ENCODE peak calls at places on chromosomes 7 and 10, in nine cellular contexts. K, O, P, J, Y, D, G, E and I are unnamed samples.
A peak's percentile ranks its signal among the peaks of the same experiment; 100 is the strongest.

GRCh38 chr7:7709263-7709662 is 9.1 kb downstream of the RPA3 start:
- DNase-seq in K (no peak), G (no peak), O (no peak), Y (no peak), D (no peak), P (no peak), J (no peak), E (no peak), I (no peak)

GRCh38 chr7:94314526-94314925 is 80.2 kb upstream of the COL1A2 start:
- DNase-seq in G (no peak), K (no peak), P (no peak), E (no peak), J (no peak), O (no peak), Y (no peak), D (no peak), I (no peak)

GRCh38 chr7:135930565-135931423 is 46.4 kb downstream of the MTPN start:
- DNase-seq in P (no peak), G (no peak), O (peak; percentile 62), K (no peak), E (no peak), J (peak; percentile 78), D (no peak), Y (no peak), I (no peak)

GRCh38 chr7:30598121-30598876 is 3.6 kb downstream of the GARS1 start:
- DNase-seq in K (no peak), G (no peak), E (no peak), O (peak; percentile 16), Y (no peak), P (no peak), D (no peak), J (no peak), I (no peak)

GRCh38 chr7:80277434-80278427 is 143.1 kb downstream of the GNAI1 start:
- DNase-seq in D (no peak), E (no peak), P (no peak), O (peak; percentile 32), K (no peak), J (no peak), G (no peak), Y (no peak), I (no peak)

GRCh38 chr7:150382123-150382843 is 3.2 kb downstream of the ZNF775 start:
- DNase-seq in E (no peak), Y (no peak), O (no peak), D (no peak), J (no peak), K (peak; percentile 45), P (no peak), G (no peak), I (no peak)

GRCh38 chr7:43164757-43165156 is 52.3 kb downstream of the HECW1 start:
- DNase-seq in E (peak; percentile 26), O (peak; percentile 97), J (peak; percentile 82), P (no peak), D (no peak), G (no peak), K (no peak), Y (no peak), I (no peak)

GRCh38 chr10:88254091-88254490 is 329.0 kb downstream of the RNLS start:
- DNase-seq in E (no peak), P (no peak), J (no peak), G (no peak), Y (no peak), D (peak; percentile 38), K (no peak), O (peak; percentile 90), I (no peak)

GRCh38 chr7:50416509-50417299 is 33.4 kb downstream of the FIGNL1 start:
- DNase-seq in P (peak; percentile 69), O (no peak), D (no peak), E (no peak), Y (no peak), K (no peak), G (no peak), J (no peak), I (no peak)

GRCh38 chr7:114413741-114414140 is 874 bp upstream of the FOXP2 start:
- DNase-seq in Y (no peak), J (no peak), G (no peak), P (no peak), D (no peak), K (no peak), O (no peak), E (no peak), I (no peak)

GRCh38 chr10:11570751-11571150 is 40.7 kb downstream of the USP6NL start:
- DNase-seq in Y (no peak), O (no peak), K (no peak), J (no peak), D (no peak), G (no peak), P (no peak), E (no peak), I (no peak)

GRCh38 chr10:59037506-59037905 is 138.9 kb upstream of the PHYHIPL start:
- DNase-seq in D (no peak), G (peak; percentile 78), Y (no peak), J (no peak), E (no peak), P (no peak), K (no peak), O (no peak), I (no peak)

GRCh38 chr7:86814980-86815379 is 171.3 kb downstream of the GRM3 start:
- DNase-seq in E (peak; percentile 3), O (no peak), J (no peak), K (no peak), G (peak; percentile 20), Y (no peak), P (no peak), D (no peak), I (no peak)

GRCh38 chr10:83677795-83678194 is 461.5 kb upstream of the GHITM start:
- DNase-seq in J (no peak), Y (peak; percentile 72), O (no peak), E (no peak), D (no peak), K (no peak), G (no peak), P (no peak), I (no peak)

GRCh38 chr10:11345224-11346054 is 266.0 kb downstream of the USP6NL start:
- DNase-seq in P (no peak), D (no peak), J (no peak), O (no peak), K (no peak), E (no peak), G (peak; percentile 4), Y (no peak), I (no peak)

GRCh38 chr7:149229526-149229925 is 9.9 kb upstream of the ZNF212 start:
- DNase-seq in D (no peak), Y (no peak), J (no peak), K (no peak), E (no peak), O (no peak), G (no peak), P (peak; percentile 32), I (no peak)
- TF ChIP-seq POLR2A in D (no peak), Y (no peak), J (no peak), K (no peak), E (no peak), O (no peak), G (no peak), P (no peak), I (no peak)

GRCh38 chr7:27099839-27100225 is 2.7 kb downstream of the HOXA2 start:
- DNase-seq in D (no peak), Y (no peak), E (no peak), G (no peak), O (peak; percentile 46), P (no peak), K (no peak), J (no peak), I (no peak)

GRCh38 chr7:27097686-27098492 is 2.1 kb upstream of the HOXA1 start:
- DNase-seq in J (no peak), O (peak; percentile 52), G (no peak), E (no peak), Y (peak; percentile 70), K (no peak), P (no peak), D (no peak), I (no peak)

GRCh38 chr7:27096756-27097514 is 1.1 kb upstream of the HOXA1 start:
- DNase-seq in Y (peak; percentile 82), G (no peak), D (peak; percentile 52), O (peak; percentile 64), E (no peak), P (peak; percentile 88), K (no peak), J (peak; percentile 91), I (no peak)

GRCh38 chr7:27099224-27099838 is 3.2 kb downstream of the HOXA2 start:
- DNase-seq in E (no peak), D (no peak), J (no peak), O (peak; percentile 71), G (no peak), Y (no peak), P (no peak), K (no peak), I (no peak)

GRCh38 chr7:27098493-27099223 is 2.9 kb upstream of the HOXA1 start:
- DNase-seq in J (no peak), D (peak; percentile 75), K (no peak), O (peak; percentile 80), E (no peak), Y (peak; percentile 86), G (no peak), P (no peak), I (no peak)
- TF ChIP-seq POLR2A in J (no peak), D (no peak), K (no peak), O (no peak), E (no peak), Y (peak; percentile 18), G (no peak), P (no peak), I (no peak)

GRCh38 chr10:68560916-68561691 is 967 bp downstream of the TET1 start:
- DNase-seq in P (no peak), Y (peak; percentile 67), E (peak; percentile 29), K (no peak), G (peak; percentile 27), D (peak; percentile 34), O (peak; percentile 36), J (no peak), I (peak; percentile 49)

GRCh38 chr10:68561804-68562649 is 1.9 kb downstream of the TET1 start:
- DNase-seq in K (no peak), J (no peak), G (no peak), E (no peak), P (no peak), O (no peak), Y (no peak), D (peak; percentile 16), I (peak; percentile 36)

GRCh38 chr10:68559872-68560200 is 301 bp upstream of the TET1 start:
- DNase-seq in Y (peak; percentile 69), J (no peak), E (no peak), P (no peak), G (no peak), K (no peak), D (no peak), O (no peak), I (peak; percentile 44)

GRCh38 chr10:68559251-68559650 is 886 bp upstream of the TET1 start:
- DNase-seq in E (no peak), K (no peak), Y (no peak), J (no peak), D (no peak), O (peak; percentile 14), P (no peak), G (no peak), I (no peak)

GRCh38 chr10:68560201-68560915 is at the start of gene TET1:
- DNase-seq in E (peak; percentile 41), P (no peak), D (peak; percentile 63), K (no peak), G (peak; percentile 64), O (peak; percentile 59), J (no peak), Y (peak; percentile 79), I (peak; percentile 56)
- TF ChIP-seq POLR2A in E (no peak), P (no peak), D (no peak), K (no peak), G (peak; percentile 98), O (peak; percentile 29), J (no peak), Y (peak; percentile 32), I (no peak)

GRCh38 chr7:44959433-44959951 is 19.3 kb downstream of the MYO1G start:
- DNase-seq in O (peak; percentile 40), Y (no peak), E (no peak), K (no peak), J (no peak), P (no peak), G (no peak), D (no peak), I (peak; percentile 60)
- TF ChIP-seq POLR2A in O (no peak), Y (no peak), E (peak; percentile 68), K (no peak), J (no peak), P (no peak), G (no peak), D (no peak), I (no peak)